ENCODE peak calls at places on chromosomes 11 and 22, in seven cellular contexts. U is body of pancreas, S is K562, H is Peyer's patch, Q is endothelial cell of umbilical vein, J is NB4, C is heart left ventricle. K is an unnamed sample.

GRCh38 chr11:109304159-109304558 is 117.8 kb upstream of the C11orf87 start:
- DNase-seq in U (no peak), S (no peak), H (no peak), C (no peak), Q (no peak), J (no peak), K (no peak)

GRCh38 chr22:44328326-44328725 is 15.6 kb upstream of the SHISAL1 start:
- DNase-seq in S (no peak), J (no peak), H (no peak), C (no peak), Q (no peak), U (no peak), K (no peak)

GRCh38 chr11:85945788-85946187 is 90.6 kb downstream of the CCDC83 start:
- DNase-seq in H (no peak), S (no peak), J (no peak), Q (no peak), C (no peak), U (no peak), K (no peak)

GRCh38 chr11:96384156-96384555 is 5.6 kb downstream of the CCDC82 start:
- DNase-seq in U (no peak), J (no peak), S (no peak), H (no peak), Q (no peak), C (no peak), K (no peak)

GRCh38 chr11:120932305-120932905 is 91.5 kb upstream of the TBCEL start:
- DNase-seq in S (no peak), C (no peak), U (no peak), Q (no peak), J (no peak), H (no peak), K (no peak)

GRCh38 chr11:73530109-73530508 is 67.8 kb downstream of the FAM168A start:
- DNase-seq in H (peak; percentile 58), C (no peak), S (peak; percentile 22), J (no peak), U (no peak), Q (no peak), K (no peak)

GRCh38 chr11:77752518-77752917 is 68.0 kb downstream of the RSF1 start:
- DNase-seq in Q (no peak), H (no peak), J (no peak), S (no peak), C (peak; percentile 49), U (no peak), K (no peak)

GRCh38 chr11:84687433-84687832 is 939.7 kb downstream of the DLG2 start:
- DNase-seq in C (no peak), J (no peak), Q (no peak), S (no peak), U (no peak), H (no peak), K (no peak)

GRCh38 chr11:926341-926916 is 759 bp downstream of the AP2A2 start:
- DNase-seq in U (peak; percentile 31), J (no peak), H (peak; percentile 58), C (peak; percentile 72), S (peak; percentile 38), Q (peak; percentile 85), K (peak; percentile 81)

GRCh38 chr11:76598426-76598839 is 72.1 kb downstream of the LRRC32 start:
- DNase-seq in U (no peak), H (peak; percentile 60), Q (peak; percentile 42), C (peak; percentile 59), J (peak; percentile 71), S (peak; percentile 49), K (no peak)

DNA sequence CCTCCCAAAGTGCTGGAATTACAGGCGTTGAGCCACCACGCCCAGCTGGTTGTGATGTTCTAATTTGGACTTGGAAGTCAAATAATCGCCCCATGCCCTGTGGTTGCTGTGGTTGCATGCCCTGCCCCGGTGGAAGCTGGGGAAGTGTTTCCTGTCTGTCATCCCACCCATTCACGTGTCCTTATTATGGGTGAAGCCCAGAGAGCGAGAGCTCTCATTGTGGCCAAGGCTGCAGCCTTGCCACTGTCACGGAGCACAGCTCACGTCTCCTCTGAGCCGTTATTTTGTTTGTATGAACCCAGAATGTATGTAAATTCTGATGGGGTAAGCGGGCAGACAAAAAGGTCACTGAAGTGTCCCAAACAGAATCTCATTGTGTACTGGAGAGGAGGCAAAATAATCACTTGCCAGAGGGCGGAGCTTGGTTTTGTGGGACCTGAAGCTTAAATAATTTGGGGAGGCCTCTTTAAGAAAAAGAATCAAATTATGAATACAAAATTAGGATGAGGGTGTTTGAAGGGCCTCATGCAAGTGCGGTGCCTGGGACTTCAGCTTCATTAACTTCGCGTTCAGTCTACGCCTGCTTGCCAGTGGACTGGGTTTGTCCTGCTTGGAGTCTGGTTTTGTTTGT is 25.8 kb upstream of the TREH start:
- DNase-seq in S (no peak), U (no peak), C (no peak), H (peak; percentile 69), J (peak; percentile 73), Q (no peak), K (no peak)
- TF ChIP-seq POLR2A in S (no peak), U (no peak), C (no peak), H (no peak), J (no peak), Q (no peak), K (no peak)

GRCh38 chr11:82732734-82733443 is 775 bp downstream of the FAM181B start:
- DNase-seq in C (peak; percentile 27), J (no peak), Q (peak; percentile 6), S (peak; percentile 30), U (peak; percentile 25), H (no peak), K (no peak)

GRCh38 chr11:82732348-82732733 is 1.3 kb downstream of the FAM181B start:
- DNase-seq in Q (no peak), C (no peak), H (no peak), U (no peak), J (no peak), S (no peak), K (no peak)

GRCh38 chr11:82731691-82732277 is 1.9 kb downstream of the FAM181B start:
- DNase-seq in H (no peak), S (no peak), Q (no peak), C (no peak), J (no peak), U (no peak), K (no peak)

GRCh38 chr11:82734120-82734479 is 436 bp upstream of the FAM181B start:
- DNase-seq in Q (no peak), J (no peak), C (no peak), U (no peak), S (no peak), H (no peak), K (no peak)

DNA sequence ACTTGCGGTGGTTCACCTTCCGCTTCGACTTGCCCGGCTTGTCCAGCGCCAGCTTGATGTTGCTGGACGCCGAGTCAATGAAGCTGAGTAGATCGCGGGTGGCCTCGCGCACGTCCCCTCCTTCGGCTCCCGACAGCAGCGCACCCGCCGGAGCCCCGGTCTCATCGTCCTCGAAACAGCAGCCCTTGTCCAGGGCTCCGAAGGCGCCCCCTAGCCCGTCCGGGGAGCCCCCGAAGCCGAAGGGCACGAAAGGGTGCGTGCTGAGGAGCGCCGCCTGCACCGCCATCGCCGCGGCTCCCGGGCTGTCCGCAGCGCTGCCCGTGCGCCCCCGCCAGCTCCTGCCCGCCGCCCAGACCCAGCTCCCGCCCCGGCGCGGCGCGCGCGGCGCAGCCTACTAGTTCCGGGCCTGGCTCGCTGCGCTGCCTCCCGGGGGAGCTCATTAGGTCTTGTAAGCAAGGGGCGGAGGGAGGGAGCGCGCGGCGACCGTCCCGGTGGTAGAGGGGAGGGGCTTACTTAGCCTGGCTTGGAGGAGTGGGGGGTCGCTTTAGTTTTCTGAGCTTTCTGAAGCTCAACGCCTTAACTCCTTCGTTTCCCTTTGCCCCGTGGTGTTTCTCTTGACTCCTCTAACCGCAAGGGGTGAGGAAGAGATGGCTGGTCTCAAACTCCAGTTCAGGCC is at the start of gene FAM181B:
- DNase-seq in H (peak; percentile 48), J (peak; percentile 21), U (peak; percentile 58), Q (peak; percentile 29), S (peak; percentile 47), C (peak; percentile 69), K (no peak)
- TF ChIP-seq POLR2A in H (no peak), J (no peak), U (peak; percentile 18), Q (no peak), S (no peak), C (no peak), K (no peak)

GRCh38 chr11:61718046-61718531 is 34.3 kb upstream of the MYRF start:
- DNase-seq in U (no peak), J (no peak), Q (no peak), S (no peak), H (no peak), C (no peak), K (no peak)

GRCh38 chr11:61717286-61718033 is 35.0 kb upstream of the MYRF start:
- DNase-seq in S (no peak), H (no peak), J (no peak), C (no peak), U (no peak), Q (no peak), K (no peak)

GRCh38 chr11:61719968-61720367 is 32.5 kb upstream of the MYRF start:
- DNase-seq in H (no peak), Q (no peak), C (no peak), S (no peak), J (no peak), U (no peak), K (no peak)

GRCh38 chr11:61720597-61720996 is 31.8 kb upstream of the MYRF start:
- DNase-seq in H (no peak), C (no peak), J (no peak), S (no peak), Q (no peak), U (no peak), K (no peak)

DNA sequence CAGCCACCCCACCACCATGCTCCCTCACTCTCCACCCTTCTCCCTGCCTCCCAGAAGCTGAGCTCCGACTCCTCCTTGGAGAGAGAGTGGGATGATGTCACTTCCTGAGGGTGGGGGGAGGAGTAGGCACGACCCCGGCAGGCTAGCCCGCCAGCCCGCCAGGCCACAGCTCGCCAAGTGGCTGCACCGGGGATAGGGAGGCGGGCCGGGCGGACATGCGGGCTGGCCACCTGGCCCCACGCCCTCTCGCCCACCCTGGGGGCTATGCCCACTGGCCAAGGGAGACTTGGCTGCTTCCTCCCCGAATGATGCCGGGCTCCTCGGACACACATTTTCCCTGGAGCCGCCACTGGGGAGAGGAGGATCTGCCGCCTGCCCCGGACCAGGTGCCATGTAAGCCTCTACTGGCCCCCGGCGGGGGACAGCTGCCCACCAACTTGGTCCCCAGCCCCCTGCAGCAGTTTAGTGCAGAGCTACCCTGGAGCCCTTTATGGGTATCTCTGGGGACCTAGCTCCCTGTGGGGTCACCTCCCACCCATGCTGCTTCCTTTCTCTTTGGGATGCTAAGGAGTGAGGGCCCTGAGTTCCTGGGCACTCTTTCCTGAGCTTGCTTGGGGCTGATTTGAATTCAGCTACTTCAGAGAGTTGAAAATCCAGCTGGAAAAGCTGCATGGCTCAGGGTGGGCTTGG is 33.7 kb upstream of the MYRF start:
- DNase-seq in U (no peak), J (peak; percentile 36), S (peak; percentile 38), Q (peak; percentile 64), C (no peak), H (no peak), K (no peak)
- TF ChIP-seq POLR2A in U (no peak), J (no peak), S (no peak), Q (peak; percentile 16), C (no peak), H (no peak), K (peak; percentile 25)

DNA sequence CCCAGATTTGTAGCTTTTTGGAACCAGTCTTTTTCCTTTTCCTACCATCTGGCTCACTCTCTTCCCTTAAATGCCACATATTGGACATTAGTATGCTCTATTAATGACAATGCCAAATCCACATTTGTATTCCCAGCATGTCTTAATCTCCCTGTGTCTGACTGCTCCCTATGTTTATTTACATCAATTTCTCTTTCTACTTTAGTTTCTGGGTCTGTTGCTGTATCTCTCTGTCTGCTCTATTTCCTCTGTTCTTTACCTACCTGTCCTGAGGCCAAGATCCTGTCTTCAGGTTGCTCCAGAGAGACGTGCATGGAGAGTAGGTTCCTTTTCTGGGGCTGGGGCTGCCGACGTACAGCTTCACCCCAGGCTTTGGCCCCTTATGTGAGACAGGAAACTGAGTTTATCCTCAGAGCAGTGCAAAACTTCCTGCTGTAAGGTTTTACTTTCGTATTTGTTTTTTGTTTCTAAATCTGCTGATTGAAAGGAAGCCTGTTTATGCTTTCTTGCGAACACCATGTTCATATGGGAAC is 25.6 kb downstream of the OR2AG2 start:
- DNase-seq in J (no peak), U (no peak), Q (peak; percentile 71), H (peak; percentile 86), C (no peak), S (no peak), K (no peak)
- TF ChIP-seq POLR2A in J (no peak), U (no peak), Q (no peak), H (peak; percentile 64), C (no peak), S (no peak), K (no peak)